ENCODE peak calls at places on chromosomes 2 and 18, in five cellular contexts. B, U, R, X and K are unnamed samples.

GRCh38 chr2:104750061-104750460 is 103.9 kb upstream of the POU3F3 start:
- DNase-seq in B (no peak), U (no peak), R (no peak), X (no peak), K (no peak)

GRCh38 chr2:231545105-231545902 is 15.1 kb upstream of the NMUR1 start:
- DNase-seq in B (no peak), U (peak; percentile 75), R (peak; percentile 67), X (peak; percentile 89), K (no peak)

GRCh38 chr2:132372276-132372675 is 44.3 kb upstream of the GPR39 start:
- DNase-seq in B (no peak), U (no peak), R (no peak), X (no peak), K (no peak)

GRCh38 chr18:7207366-7207765 is 23.5 kb upstream of the LRRC30 start:
- DNase-seq in B (no peak), U (peak; percentile 26), R (no peak), X (no peak), K (no peak)

GRCh38 chr2:62895632-62896009 is 155.0 kb upstream of the OTX1 start:
- DNase-seq in B (no peak), U (peak; percentile 64), R (no peak), X (no peak), K (peak; percentile 17)

GRCh38 chr18:11807233-11807632 is 44.0 kb upstream of the CHMP1B start:
- DNase-seq in B (no peak), U (peak; percentile 31), R (no peak), X (peak; percentile 37), K (no peak)

GRCh38 chr2:11697103-11697871 is 27.3 kb upstream of the NTSR2 start:
- DNase-seq in B (no peak), U (peak; percentile 83), R (no peak), X (peak; percentile 63), K (peak; percentile 90)

GRCh38 chr2:15494877-15495276 is 66.3 kb downstream of the NBAS start:
- DNase-seq in B (no peak), U (peak; percentile 10), R (no peak), X (no peak), K (no peak)

GRCh38 chr2:162926501-162926900 is 87.9 kb upstream of the KCNH7 start:
- DNase-seq in B (no peak), U (peak; percentile 53), R (peak; percentile 76), X (peak; percentile 70), K (peak; percentile 38)

GRCh38 chr2:224577541-224577940 is 7.6 kb downstream of the CUL3 start:
- DNase-seq in B (no peak), U (no peak), R (no peak), X (no peak), K (no peak)

GRCh38 chr2:47984041-47984440 is 77.7 kb upstream of the FBXO11 start:
- DNase-seq in B (no peak), U (peak; percentile 20), R (peak; percentile 30), X (no peak), K (no peak)

GRCh38 chr2:168699834-168700417 is 102.5 kb upstream of the NOSTRIN start:
- DNase-seq in B (no peak), U (peak; percentile 78), R (no peak), X (peak; percentile 58), K (peak; percentile 50)

GRCh38 chr2:121722479-121722878 is 14.2 kb downstream of the NIFK start:
- DNase-seq in B (no peak), U (peak; percentile 94), R (peak; percentile 76), X (peak; percentile 88), K (peak; percentile 84)

GRCh38 chr2:124049136-124049535 is 24.0 kb downstream of the CNTNAP5 start:
- DNase-seq in B (no peak), U (no peak), R (no peak), X (no peak), K (no peak)

GRCh38 chr2:152354069-152354755 is 19.2 kb downstream of the FMNL2 start:
- DNase-seq in B (no peak), U (peak; percentile 62), R (no peak), X (peak; percentile 22), K (no peak)

GRCh38 chr18:12318334-12318697 is 10.3 kb downstream of the TUBB6 start:
- DNase-seq in B (no peak), U (no peak), R (no peak), X (no peak), K (no peak)